ENCODE peak calls at places on chromosomes 11 and 22, in ten cellular contexts. L is glutamatergic neuron; A is progenitor cell of endocrine pancreas; G is PC-9; O is HuH-7.5; I is neural progenitor cell; B is HEK293T; Z is ELF-1; Y is NCI-H2081; N is activated naive CD8-positive, alpha-beta T cell treated with anti-CD3 and anti-CD28 coated beads, Interleukin-2, amount 50 U/mL, for 24 hours. E is an unnamed sample.

GRCh38 chr11:73625690-73626318 is 20.6 kb upstream of the PLEKHB1 start:
- DNase-seq in L (peak), A (peak), G (peak), O (peak), I (peak), B (peak), Z (peak), Y (peak), N (peak), E (peak)

GRCh38 chr22:26746311-26746710 is 88.9 kb downstream of the MIAT start:
- DNase-seq in L (no peak), A (no peak), G (no peak), O (no peak), I (no peak), B (no peak), Z (no peak), Y (no peak), N (no peak), E (no peak)

GRCh38 chr11:47130541-47130940 is 46.1 kb downstream of the ARFGAP2 start:
- DNase-seq in L (no peak), A (no peak), G (no peak), O (no peak), I (peak), B (no peak), Z (peak), Y (peak), N (no peak), E (no peak)

GRCh38 chr11:111730871-111731591 is 35.2 kb downstream of the PPP2R1B start:
- DNase-seq in L (no peak), A (no peak), G (no peak), O (no peak), I (no peak), B (peak), Z (peak), Y (peak), N (no peak), E (peak)

GRCh38 chr11:130945945-130946344 is 29.7 kb upstream of the SNX19 start:
- DNase-seq in L (no peak), A (no peak), G (no peak), O (no peak), I (no peak), B (no peak), Z (no peak), Y (no peak), N (no peak), E (peak)

GRCh38 chr11:9757809-9758675 is 94.2 kb downstream of the SWAP70 start:
- DNase-seq in L (peak), A (peak), G (no peak), O (peak), I (peak), B (peak), Z (peak), Y (peak), N (peak), E (no peak)

GRCh38 chr11:75492181-75492820 is 33.4 kb downstream of the GDPD5 start:
- DNase-seq in L (no peak), A (no peak), G (no peak), O (no peak), I (no peak), B (no peak), Z (peak), Y (no peak), N (peak), E (no peak)

GRCh38 chr22:49953027-49953679 is 7.4 kb upstream of the PIM3 start:
- DNase-seq in L (no peak), A (no peak), G (no peak), O (no peak), I (no peak), B (no peak), Z (no peak), Y (no peak), N (no peak), E (no peak)

GRCh38 chr11:88478136-88478785 is 140.7 kb upstream of the CTSC start:
- DNase-seq in L (no peak), A (no peak), G (no peak), O (no peak), I (no peak), B (no peak), Z (no peak), Y (peak), N (no peak), E (no peak)

GRCh38 chr11:120598517-120599209 is 87.1 kb downstream of the GRIK4 start:
- DNase-seq in L (no peak), A (no peak), G (no peak), O (no peak), I (no peak), B (no peak), Z (no peak), Y (no peak), N (no peak), E (no peak)